ENCODE peak calls at places on chromosomes 16 and 17, in ten cellular contexts. T is A673; K is NCI-H69; Q is RWPE1; H is BE2C; N is CD8-positive, alpha-beta T cell; U is AG10803; D is activated CD4-positive, alpha-beta T cell treated with anti-CD3 and anti-CD28 coated beads for 36 hours; P is SW480; Z is AG09309. E is an unnamed sample.

GRCh38 chr17:74429604-74430384 is 2.1 kb upstream of the GPRC5C start:
- DNase-seq in H (no peak), D (peak), Z (no peak), T (no peak), P (peak), Q (no peak), K (peak), N (no peak), U (no peak), E (no peak)

GRCh38 chr17:305090-305976 is 47.3 kb downstream of the RPH3AL start:
- DNase-seq in N (no peak), D (no peak), H (no peak), P (peak), Z (no peak), U (no peak), Q (no peak), K (no peak), T (no peak), E (no peak)

GRCh38 chr16:71767060-71767900 is 41.4 kb downstream of the AP1G1 start:
- DNase-seq in K (no peak), H (no peak), D (no peak), Q (no peak), U (no peak), Z (no peak), P (no peak), T (no peak), N (no peak), E (no peak)

GRCh38 chr17:41446806-41447205 is 6.0 kb upstream of the KRT38 start:
- DNase-seq in K (no peak), P (no peak), Q (no peak), Z (peak), T (no peak), H (no peak), N (no peak), U (peak), D (no peak), E (no peak)

GRCh38 chr17:1275962-1276736 is 3.3 kb upstream of the TRARG1 start:
- DNase-seq in N (peak), K (peak), P (no peak), D (peak), T (peak), H (peak), U (peak), Z (no peak), Q (peak), E (peak)

GRCh38 chr17:76723812-76724211 is 2.6 kb downstream of the JMJD6 start:
- DNase-seq in P (no peak), N (no peak), U (no peak), Q (no peak), T (no peak), Z (no peak), D (no peak), H (no peak), K (no peak), E (no peak)

GRCh38 chr16:83933885-83934683 is 19.0 kb upstream of the OSGIN1 start:
- DNase-seq in D (no peak), P (no peak), Z (no peak), H (no peak), Q (no peak), T (no peak), N (no peak), K (no peak), U (peak), E (no peak)

GRCh38 chr16:30771726-30772125 is 9.6 kb downstream of the RNF40 start:
- DNase-seq in K (no peak), T (no peak), N (no peak), P (no peak), D (no peak), U (no peak), Q (no peak), H (no peak), Z (no peak), E (no peak)

GRCh38 chr17:79080761-79081290 is 6.2 kb downstream of the ENGASE start:
- DNase-seq in U (no peak), N (no peak), K (no peak), T (no peak), H (no peak), P (no peak), D (no peak), Q (no peak), Z (no peak), E (no peak)

GRCh38 chr16:48300391-48300856 is 53.1 kb upstream of the ABCC11 start:
- DNase-seq in T (peak), K (peak), P (peak), H (no peak), U (peak), Z (peak), N (no peak), Q (no peak), D (no peak), E (no peak)

GRCh38 chr17:16930571-16931317 is 41.2 kb downstream of the TNFRSF13B start:
- DNase-seq in U (no peak), D (no peak), Z (no peak), P (no peak), N (no peak), T (no peak), Q (no peak), H (no peak), K (no peak), E (no peak)

GRCh38 chr16:24281466-24281865 is 25.3 kb downstream of the CACNG3 start:
- DNase-seq in K (no peak), Z (no peak), U (no peak), T (no peak), N (no peak), H (no peak), Q (no peak), P (no peak), D (no peak), E (no peak)

GRCh38 chr17:44354582-44355309 is 8.9 kb downstream of the FAM171A2 start:
- DNase-seq in P (no peak), D (peak), U (no peak), H (no peak), T (no peak), N (peak), Z (no peak), Q (no peak), K (no peak), E (peak)

GRCh38 chr17:37576281-37576680 is 32.9 kb downstream of the SYNRG start:
- DNase-seq in N (no peak), Z (no peak), H (no peak), T (no peak), P (no peak), K (no peak), D (no peak), Q (no peak), U (no peak), E (no peak)

GRCh38 chr17:28684963-28685362 is 23.0 kb downstream of the SUPT6H start:
- DNase-seq in T (peak), N (no peak), P (no peak), D (no peak), H (peak), K (peak), Z (no peak), U (peak), Q (no peak), E (no peak)

GRCh38 chr17:3543453-3543852 is 14.2 kb downstream of the TRPV3 start:
- DNase-seq in P (no peak), Q (no peak), D (no peak), Z (no peak), T (no peak), H (no peak), N (no peak), U (no peak), K (no peak), E (no peak)

GRCh38 chr16:83835972-83836566 is 28.3 kb downstream of the HSBP1 start:
- DNase-seq in K (peak), U (peak), Z (peak), T (peak), P (peak), D (no peak), Q (peak), H (no peak), N (no peak), E (no peak)

GRCh38 chr16:52069866-52070265 is 477.1 kb downstream of the TOX3 start:
- DNase-seq in T (peak), K (peak), Z (no peak), H (no peak), D (no peak), U (peak), P (peak), N (no peak), Q (peak), E (no peak)

GRCh38 chr16:78994135-78994534 is 606.4 kb downstream of the MAF start:
- DNase-seq in Q (no peak), P (no peak), K (no peak), T (no peak), N (no peak), H (no peak), U (no peak), Z (no peak), D (no peak), E (no peak)

GRCh38 chr17:15494821-15495220 is 27.4 kb upstream of the CDRT4 start:
- DNase-seq in U (no peak), P (no peak), K (no peak), H (no peak), Z (no peak), D (no peak), Q (no peak), N (no peak), T (no peak), E (no peak)

GRCh38 chr16:1152651-1153259 is at the start of gene CACNA1H:
- DNase-seq in Z (no peak), K (peak), U (no peak), D (peak), N (peak), Q (peak), H (peak), P (no peak), T (peak), E (peak)

GRCh38 chr17:71398706-71399620 is 721.9 kb upstream of the SOX9 start:
- DNase-seq in T (no peak), H (no peak), N (no peak), Q (no peak), D (no peak), K (peak), U (peak), P (no peak), Z (no peak), E (no peak)

GRCh38 chr17:71632328-71632727 is 488.5 kb upstream of the SOX9 start:
- DNase-seq in P (peak), D (no peak), H (no peak), N (no peak), Q (peak), Z (no peak), T (peak), U (peak), K (peak), E (no peak)

GRCh38 chr17:83012873-83013778 is 66.3 kb upstream of the METRNL start:
- DNase-seq in T (no peak), Q (no peak), N (no peak), P (peak), K (no peak), U (peak), Z (peak), H (no peak), D (no peak), E (no peak)

GRCh38 chr17:6078370-6078950 is 8.3 kb downstream of the WSCD1 start:
- DNase-seq in T (no peak), D (no peak), K (no peak), P (no peak), Q (no peak), Z (no peak), N (no peak), H (no peak), U (no peak), E (no peak)

GRCh38 chr16:543301-544164 is 16.0 kb downstream of the CAPN15 start:
- DNase-seq in P (no peak), U (no peak), H (peak), T (no peak), D (no peak), Z (no peak), Q (no peak), K (no peak), N (no peak), E (no peak)

GRCh38 chr17:37752482-37752881 is 7.6 kb upstream of the HNF1B start:
- DNase-seq in D (no peak), K (no peak), N (no peak), Q (peak), T (no peak), U (peak), Z (peak), P (no peak), H (no peak), E (no peak)

E was measured in activated T-helper 1 cell treated with anti-CD3 and anti-CD28 coated beads, Interleukin-2, amount 50 U/mL, for 16 hours.